ENCODE peak calls at places on chromosomes 6 and 20, in four cellular contexts. One of them, this sample, is unnamed. For H3K9me3, the result is how much of the 10 kb centered on the place peaks cover.

GRCh38 chr20:54078296-54078695 is 7.9 kb upstream of the BCAS1 start:
- DNase-seq in stomach: no peak
- DNase-seq in heart left ventricle: no peak
- DNase-seq in H1: no peak
- DNase-seq in this sample: no peak

GRCh38 chr20:36604952-36605308 is 649 bp upstream of the RAB5IF start:
- DNase-seq in stomach: peak
- DNase-seq in heart left ventricle: peak
- DNase-seq in H1: no peak
- DNase-seq in this sample: peak

GRCh38 chr6:158648682-158649131 is 1.1 kb upstream of the SYTL3 start:
- DNase-seq in stomach: peak
- DNase-seq in heart left ventricle: no peak
- DNase-seq in H1: no peak
- DNase-seq in this sample: peak

GRCh38 chr6:122589115-122589514 is 21.1 kb upstream of the PKIB start:
- DNase-seq in stomach: no peak
- DNase-seq in heart left ventricle: no peak
- DNase-seq in H1: no peak
- DNase-seq in this sample: no peak

GRCh38 chr6:110654096-110654820 is 161.0 kb downstream of the CDK19 start:
- DNase-seq in stomach: no peak
- DNase-seq in heart left ventricle: no peak
- DNase-seq in H1: no peak
- DNase-seq in this sample: no peak

GRCh38 chr6:148345176-148345575 is 2.5 kb downstream of the SASH1 start:
- DNase-seq in stomach: no peak
- DNase-seq in heart left ventricle: no peak
- DNase-seq in H1: no peak
- DNase-seq in this sample: no peak

GRCh38 chr6:161444464-161444863 is 170.6 kb upstream of the AGPAT4 start:
- DNase-seq in stomach: no peak
- DNase-seq in heart left ventricle: no peak
- DNase-seq in H1: peak
- DNase-seq in this sample: no peak

GRCh38 chr6:31479151-31479932 is 18.6 kb upstream of the MICB start:
- DNase-seq in stomach: no peak
- DNase-seq in heart left ventricle: no peak
- DNase-seq in H1: peak
- DNase-seq in this sample: no peak

GRCh38 chr6:93105017-93105416 is 314.3 kb downstream of the EPHA7 start:
- DNase-seq in stomach: no peak
- DNase-seq in heart left ventricle: no peak
- DNase-seq in H1: no peak
- DNase-seq in this sample: no peak

GRCh38 chr20:21516861-21517565 is 3.1 kb upstream of the NKX2-2 start:
- DNase-seq in stomach: no peak
- DNase-seq in heart left ventricle: no peak
- DNase-seq in H1: peak
- DNase-seq in this sample: no peak

GRCh38 chr6:149031545-149032317 is 284.9 kb downstream of the UST start:
- DNase-seq in stomach: no peak
- DNase-seq in heart left ventricle: no peak
- DNase-seq in H1: no peak
- DNase-seq in this sample: peak

GRCh38 chr6:7993952-7994351 is 70.2 kb downstream of the BLOC1S5 start:
- DNase-seq in stomach: no peak
- DNase-seq in heart left ventricle: no peak
- DNase-seq in H1: no peak
- DNase-seq in this sample: no peak
- TF ChIP-seq CTCF in stomach: no peak
- TF ChIP-seq CTCF in heart left ventricle: no peak
- TF ChIP-seq CTCF in H1: peak
- TF ChIP-seq CTCF in this sample: no peak

GRCh38 chr6:42281016-42281533 is 63.4 kb upstream of the MRPS10 start:
- DNase-seq in stomach: no peak
- DNase-seq in heart left ventricle: no peak
- DNase-seq in H1: no peak
- DNase-seq in this sample: no peak

GRCh38 chr6:42281570-42281969 is 63.9 kb upstream of the MRPS10 start:
- DNase-seq in stomach: no peak
- DNase-seq in heart left ventricle: no peak
- DNase-seq in H1: no peak
- DNase-seq in this sample: no peak

GRCh38 chr6:42278131-42278853 is 60.6 kb upstream of the MRPS10 start:
- DNase-seq in stomach: no peak
- DNase-seq in heart left ventricle: no peak
- DNase-seq in H1: no peak
- DNase-seq in this sample: no peak

GRCh38 chr6:42279144-42279781 is 61.6 kb upstream of the MRPS10 start:
- DNase-seq in stomach: no peak
- DNase-seq in heart left ventricle: peak
- DNase-seq in H1: no peak
- DNase-seq in this sample: no peak

GRCh38 chr6:42279966-42280629 is 62.4 kb upstream of the MRPS10 start:
- DNase-seq in stomach: peak
- DNase-seq in heart left ventricle: peak
- DNase-seq in H1: no peak
- DNase-seq in this sample: no peak
- TF ChIP-seq POLR2A in stomach: no peak
- TF ChIP-seq POLR2A in heart left ventricle: no peak
- TF ChIP-seq POLR2A in H1: no peak
- TF ChIP-seq POLR2A in this sample: no peak

GRCh38 chr6:150740453-150740852 is 125.0 kb upstream of the MTHFD1L start:
- DNase-seq in stomach: no peak
- DNase-seq in heart left ventricle: no peak
- DNase-seq in H1: no peak
- DNase-seq in this sample: no peak

GRCh38 chr6:150738092-150738625 is 127.3 kb upstream of the MTHFD1L start:
- DNase-seq in stomach: no peak
- DNase-seq in heart left ventricle: no peak
- DNase-seq in H1: no peak
- DNase-seq in this sample: no peak

GRCh38 chr6:150744522-150745260 is 120.8 kb upstream of the MTHFD1L start:
- DNase-seq in stomach: no peak
- DNase-seq in heart left ventricle: no peak
- DNase-seq in H1: no peak
- DNase-seq in this sample: no peak

GRCh38 chr6:150739711-150740349 is 125.7 kb upstream of the MTHFD1L start:
- DNase-seq in stomach: no peak
- DNase-seq in heart left ventricle: no peak
- DNase-seq in H1: no peak
- DNase-seq in this sample: no peak

DNA sequence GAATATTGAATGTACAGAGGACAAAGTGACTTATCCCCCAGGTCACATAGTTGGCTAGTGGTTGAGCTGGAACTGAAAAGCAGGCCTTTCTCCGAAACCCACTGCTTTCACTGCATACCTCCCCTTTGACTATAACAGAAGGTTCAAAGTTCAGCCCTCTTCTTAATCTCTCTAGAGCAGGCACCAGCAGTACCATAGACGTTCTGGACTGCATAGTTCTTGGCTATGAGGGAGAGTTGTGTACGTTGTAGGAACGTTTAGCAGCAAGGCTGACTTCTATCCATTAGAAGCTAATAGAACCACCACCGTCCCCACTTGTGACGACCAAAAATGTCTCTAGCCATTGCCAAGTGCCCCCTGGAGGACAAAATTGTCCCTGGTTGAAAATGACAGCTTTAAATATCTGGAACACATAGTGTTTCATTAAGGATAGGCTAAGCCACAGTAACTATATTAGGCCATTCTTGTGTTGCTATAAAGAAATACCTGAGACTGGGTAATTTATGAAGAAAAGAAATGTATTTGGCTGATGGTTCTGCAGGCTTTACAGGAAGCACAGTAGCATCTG is 123.8 kb upstream of the MTHFD1L start:
- DNase-seq in stomach: no peak
- DNase-seq in heart left ventricle: no peak
- DNase-seq in H1: no peak
- DNase-seq in this sample: no peak
- H3K9me3 ChIP-seq in stomach: under half
- H3K9me3 ChIP-seq in heart left ventricle: under half
- H3K9me3 ChIP-seq in H1: under half
- H3K9me3 ChIP-seq in this sample: under half

GRCh38 chr20:14757728-14758127 is 420.3 kb upstream of the FLRT3 start:
- DNase-seq in stomach: no peak
- DNase-seq in heart left ventricle: no peak
- DNase-seq in H1: peak
- DNase-seq in this sample: peak
- TF ChIP-seq CTCF in stomach: no peak
- TF ChIP-seq CTCF in heart left ventricle: no peak
- TF ChIP-seq CTCF in H1: peak
- TF ChIP-seq CTCF in this sample: peak

DNA sequence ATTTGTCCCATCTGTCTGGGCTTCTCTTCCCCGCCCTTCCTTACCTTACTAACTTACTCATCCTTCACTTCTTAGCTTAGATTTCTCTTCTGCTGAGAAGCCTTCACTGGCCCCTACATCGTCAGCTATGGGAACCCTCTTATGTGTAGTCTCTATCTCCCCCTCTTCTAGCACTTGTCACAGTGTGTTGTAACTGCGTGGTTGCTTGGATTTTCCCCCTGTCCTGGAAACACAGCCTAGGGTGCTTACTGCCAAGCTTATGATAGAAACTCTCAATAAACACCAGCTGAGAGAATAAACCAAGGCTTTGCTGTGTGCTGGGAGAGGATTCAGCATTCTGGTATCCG is 68.5 kb downstream of the SGK1 start:
- DNase-seq in stomach: no peak
- DNase-seq in heart left ventricle: no peak
- DNase-seq in H1: no peak
- DNase-seq in this sample: no peak
- TF ChIP-seq POLR2A in stomach: no peak
- TF ChIP-seq POLR2A in heart left ventricle: no peak
- TF ChIP-seq POLR2A in H1: no peak
- TF ChIP-seq POLR2A in this sample: no peak

GRCh38 chr6:349491-349921 is 42.0 kb upstream of the IRF4 start:
- DNase-seq in stomach: no peak
- DNase-seq in heart left ventricle: peak
- DNase-seq in H1: no peak
- DNase-seq in this sample: no peak

GRCh38 chr6:351867-352289 is 39.7 kb upstream of the IRF4 start:
- DNase-seq in stomach: no peak
- DNase-seq in heart left ventricle: peak
- DNase-seq in H1: no peak
- DNase-seq in this sample: no peak

GRCh38 chr6:352474-352873 is 39.1 kb upstream of the IRF4 start:
- DNase-seq in stomach: no peak
- DNase-seq in heart left ventricle: no peak
- DNase-seq in H1: no peak
- DNase-seq in this sample: peak

GRCh38 chr6:350371-350770 is 41.2 kb upstream of the IRF4 start:
- DNase-seq in stomach: no peak
- DNase-seq in heart left ventricle: no peak
- DNase-seq in H1: no peak
- DNase-seq in this sample: no peak

GRCh38 chr6:351011-351866 is 40.3 kb upstream of the IRF4 start:
- DNase-seq in stomach: no peak
- DNase-seq in heart left ventricle: no peak
- DNase-seq in H1: no peak
- DNase-seq in this sample: no peak
- H3K9me3 ChIP-seq in stomach: under half
- H3K9me3 ChIP-seq in heart left ventricle: under half
- H3K9me3 ChIP-seq in H1: half or more
- H3K9me3 ChIP-seq in this sample: under half

GRCh38 chr6:49565855-49566254 is 15.4 kb downstream of the C6orf141 start:
- DNase-seq in stomach: no peak
- DNase-seq in heart left ventricle: no peak
- DNase-seq in H1: no peak
- DNase-seq in this sample: no peak

GRCh38 chr6:49565261-49565660 is 14.8 kb downstream of the C6orf141 start:
- DNase-seq in stomach: no peak
- DNase-seq in heart left ventricle: no peak
- DNase-seq in H1: no peak
- DNase-seq in this sample: no peak

DNA sequence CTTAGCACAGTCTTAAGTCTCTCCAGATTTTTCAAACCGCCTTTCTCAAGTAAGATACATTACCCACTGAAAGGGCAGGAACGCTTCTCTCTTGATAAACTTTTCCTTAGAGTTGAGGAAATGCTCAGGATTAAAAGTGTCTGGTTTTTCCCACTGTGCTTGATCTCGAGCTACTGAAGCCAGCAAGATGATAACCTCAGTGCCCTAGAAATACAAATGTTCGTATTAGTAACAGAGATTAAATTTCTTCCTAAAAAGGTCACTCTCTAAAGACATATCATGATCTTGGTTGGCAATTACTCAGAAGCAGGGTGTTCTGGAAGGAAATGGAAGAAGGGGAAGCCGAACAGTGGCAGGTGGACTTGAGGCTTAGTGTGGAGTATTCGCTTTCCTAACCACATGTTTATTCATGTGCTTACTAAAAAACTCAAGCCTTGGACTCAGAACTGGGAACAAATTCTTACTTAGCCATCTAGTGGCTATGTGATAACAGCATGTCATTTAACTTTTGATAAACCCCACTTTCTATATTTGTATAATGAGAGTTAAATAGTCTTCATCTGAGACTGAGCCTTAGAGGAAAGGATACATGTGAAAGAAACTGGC is 20.1 kb downstream of the C6orf141 start:
- DNase-seq in stomach: no peak
- DNase-seq in heart left ventricle: no peak
- DNase-seq in H1: no peak
- DNase-seq in this sample: no peak
- TF ChIP-seq CTCF in stomach: no peak
- TF ChIP-seq CTCF in heart left ventricle: no peak
- TF ChIP-seq CTCF in H1: no peak
- TF ChIP-seq CTCF in this sample: peak

DNA sequence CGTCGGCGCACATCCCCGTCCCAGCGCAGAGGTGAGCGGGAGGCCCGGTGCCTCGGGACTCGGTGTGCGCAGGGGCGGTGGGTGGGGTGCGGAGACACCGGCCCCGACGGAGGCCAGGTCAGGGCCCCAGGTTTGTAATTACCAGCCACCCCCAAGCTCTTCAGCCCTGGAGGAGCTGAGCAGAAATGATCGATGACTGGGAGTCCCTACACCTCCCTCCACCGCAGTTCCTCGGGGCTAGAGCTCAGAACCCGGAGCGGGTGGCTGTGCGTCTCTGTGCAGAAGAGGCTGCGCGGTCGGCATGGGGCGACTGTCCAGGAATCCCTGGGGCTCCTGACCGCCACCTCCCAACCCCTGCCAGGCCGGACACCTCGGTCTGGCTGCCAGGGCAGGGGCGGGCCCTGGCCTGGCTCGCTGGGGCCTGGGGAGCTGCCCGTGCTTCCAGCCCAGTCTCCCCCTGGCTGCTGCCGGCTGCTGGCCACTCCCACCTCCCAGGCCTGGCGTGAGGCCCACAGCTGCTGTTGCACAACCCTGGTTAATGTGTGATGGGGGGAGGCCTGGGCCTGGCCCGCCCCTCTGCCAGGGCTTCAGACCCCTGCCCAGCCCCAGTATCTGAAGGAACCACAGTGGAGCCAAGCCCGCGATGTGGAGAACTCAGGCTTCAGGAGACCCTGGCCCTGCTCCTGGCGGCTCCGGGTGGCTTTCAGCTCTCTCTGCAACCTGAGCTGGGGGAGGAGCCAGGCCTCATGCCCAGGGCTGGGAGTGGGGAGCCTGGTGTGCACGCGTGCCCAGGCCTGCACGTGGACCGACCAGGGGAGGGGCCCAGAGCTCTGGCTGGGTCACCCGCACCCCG is 1.2 kb downstream of the SLC2A4RG start:
- DNase-seq in stomach: peak
- DNase-seq in heart left ventricle: peak
- DNase-seq in H1: peak
- DNase-seq in this sample: peak
- TF ChIP-seq POLR2A in stomach: no peak
- TF ChIP-seq POLR2A in heart left ventricle: peak
- TF ChIP-seq POLR2A in H1: peak
- TF ChIP-seq POLR2A in this sample: peak